ENCODE peak calls at places on chromosomes 12 and 14, in five cellular contexts. Y is left lung, U is MM.1S, E is K562, X is PC-9. N is an unnamed sample.

GRCh38 chr12:112973712-112974305 is 4.5 kb upstream of the OAS2 start:
- DNase-seq in Y (no peak), U (no peak), E (no peak), X (no peak), N (no peak)

GRCh38 chr14:101823081-101823480 is 61.6 kb downstream of the PPP2R5C start:
- DNase-seq in Y (no peak), U (no peak), E (no peak), X (no peak), N (no peak)

GRCh38 chr12:123140675-123141614 is 9.9 kb downstream of the PITPNM2 start:
- DNase-seq in Y (no peak), U (no peak), E (no peak), X (no peak), N (no peak)

GRCh38 chr12:85866929-85867776 is 6.9 kb upstream of the NTS start:
- DNase-seq in Y (no peak), U (peak), E (peak), X (peak), N (peak)

GRCh38 chr12:104219361-104219892 is 3.8 kb downstream of the TXNRD1 start:
- DNase-seq in Y (no peak), U (no peak), E (no peak), X (peak), N (no peak)

GRCh38 chr12:116689586-116689985 is 48.3 kb downstream of the SPRING1 start:
- DNase-seq in Y (no peak), U (no peak), E (no peak), X (no peak), N (no peak)

GRCh38 chr12:100827901-100828520 is 33.4 kb downstream of the ANO4 start:
- DNase-seq in Y (no peak), U (peak), E (peak), X (no peak), N (peak)

GRCh38 chr12:127455347-127456265 is 811.4 kb upstream of the TMEM132C start:
- DNase-seq in Y (no peak), U (no peak), E (no peak), X (no peak), N (no peak)

GRCh38 chr12:98578821-98579220 is 14.7 kb upstream of the SLC25A3 start:
- DNase-seq in Y (no peak), U (no peak), E (no peak), X (no peak), N (no peak)

GRCh38 chr12:23093488-23093887 is 468.5 kb downstream of the ETNK1 start:
- DNase-seq in Y (no peak), U (no peak), E (no peak), X (no peak), N (no peak)

GRCh38 chr14:103142031-103142430 is 18.8 kb downstream of the TNFAIP2 start:
- DNase-seq in Y (no peak), U (no peak), E (no peak), X (no peak), N (no peak)

GRCh38 chr12:117850048-117850447 is 118.7 kb downstream of the KSR2 start:
- DNase-seq in Y (no peak), U (peak), E (peak), X (peak), N (no peak)

GRCh38 chr12:128840862-128841468 is 12.3 kb upstream of the GLT1D1 start:
- DNase-seq in Y (no peak), U (no peak), E (no peak), X (no peak), N (peak)

GRCh38 chr12:39441963-39442894 is 691 bp downstream of the KIF21A start:
- DNase-seq in Y (no peak), U (peak), E (peak), X (peak), N (no peak)

GRCh38 chr12:16955083-16955657 is 349.2 kb upstream of the LMO3 start:
- DNase-seq in Y (no peak), U (no peak), E (no peak), X (no peak), N (no peak)

GRCh38 chr12:109716512-109717389 is 3.1 kb downstream of the FAM222A start:
- DNase-seq in Y (no peak), U (no peak), E (no peak), X (no peak), N (no peak)

GRCh38 chr14:92690171-92691011 is 58.0 kb downstream of the LGMN start:
- DNase-seq in Y (no peak), U (no peak), E (no peak), X (peak), N (no peak)

GRCh38 chr14:40630471-40630870 is 976.2 kb upstream of the LRFN5 start:
- DNase-seq in Y (no peak), U (no peak), E (no peak), X (no peak), N (no peak)
- H3K4me3 ChIP-seq in Y (no peak), U (no peak), E (peak), X (no peak), N (no peak)

DNA sequence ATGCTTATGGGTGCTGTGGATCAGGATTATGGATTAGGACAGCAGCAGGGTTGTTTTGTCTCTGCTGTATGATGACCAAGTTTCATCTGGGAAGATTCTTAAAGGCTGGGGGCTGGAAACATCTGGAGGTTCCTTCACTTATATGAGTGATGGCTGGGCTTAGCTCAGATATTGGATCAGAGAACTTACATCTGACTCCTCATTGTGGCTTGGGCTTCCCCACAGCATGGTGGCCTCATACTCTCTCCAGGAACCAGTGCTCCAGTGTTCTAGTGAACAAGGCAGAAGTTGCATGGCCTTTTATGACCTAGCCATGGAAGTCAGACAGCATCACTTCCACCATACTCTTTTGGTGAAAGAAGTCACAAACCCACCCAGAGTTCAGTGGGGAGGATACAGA is 336.1 kb upstream of the TBX3 start:
- DNase-seq in Y (no peak), U (no peak), E (no peak), X (no peak), N (no peak)
- H3K4me3 ChIP-seq in Y (no peak), U (no peak), E (no peak), X (no peak), N (no peak)

GRCh38 chr14:64541261-64541970 is 875 bp downstream of the HSPA2 start:
- DNase-seq in Y (peak), U (no peak), E (no peak), X (no peak), N (no peak)
- H3K4me3 ChIP-seq in Y (peak), U (no peak), E (no peak), X (no peak), N (no peak)

GRCh38 chr14:90281261-90281660 is 24.9 kb downstream of the PSMC1 start:
- DNase-seq in Y (no peak), U (no peak), E (no peak), X (peak), N (no peak)
- H3K4me3 ChIP-seq in Y (no peak), U (no peak), E (no peak), X (no peak), N (no peak)

GRCh38 chr12:57477710-57478681 is 1.7 kb downstream of the ARHGAP9 start:
- DNase-seq in Y (no peak), U (no peak), E (peak), X (no peak), N (peak)
- H3K4me3 ChIP-seq in Y (peak), U (no peak), E (no peak), X (no peak), N (peak)

DNA sequence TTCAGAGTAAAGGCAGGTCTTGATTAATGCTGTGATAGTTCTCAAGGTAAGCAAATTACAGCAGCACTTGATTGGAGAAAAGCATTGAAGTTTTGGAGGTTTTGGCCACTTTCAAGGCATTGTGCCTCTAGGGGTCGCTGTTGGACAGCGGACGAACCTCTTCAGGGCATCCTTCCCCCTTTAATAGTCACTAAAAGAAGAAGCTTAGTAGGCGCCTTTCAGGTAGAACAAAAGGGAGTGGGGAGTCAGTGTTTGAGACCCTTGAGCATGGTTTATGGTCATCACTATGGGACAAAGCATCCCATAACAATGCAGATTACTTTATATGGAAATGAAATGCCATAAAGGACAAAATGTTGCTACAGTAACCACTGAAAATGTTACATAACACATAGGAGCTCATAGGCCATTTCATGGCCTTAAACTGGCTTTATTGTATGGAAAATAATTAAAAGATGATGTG is 199.5 kb upstream of the DCN start:
- DNase-seq in Y (peak), U (peak), E (peak), X (peak), N (peak)
- H3K4me3 ChIP-seq in Y (peak), U (no peak), E (no peak), X (no peak), N (no peak)

DNA sequence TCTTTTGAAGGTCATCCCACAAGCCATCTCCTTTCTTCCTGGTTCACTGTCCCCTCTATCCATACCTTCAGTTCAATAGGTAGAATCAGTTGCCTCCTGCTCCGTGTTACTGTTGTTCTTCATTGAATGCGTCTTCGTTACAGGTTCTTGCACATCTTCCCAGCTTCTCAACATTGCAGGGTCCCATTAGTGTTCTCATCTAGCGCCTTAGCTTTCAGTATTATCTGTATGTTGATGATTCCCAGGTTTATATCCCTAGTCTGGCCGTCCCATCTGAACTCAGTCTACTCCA is 2.0 kb downstream of the SCFD1 start:
- DNase-seq in Y (no peak), U (no peak), E (no peak), X (no peak), N (no peak)
- H3K4me3 ChIP-seq in Y (no peak), U (no peak), E (peak), X (no peak), N (no peak)

GRCh38 chr14:74763803-74764531 is 851 bp downstream of the YLPM1 start:
- DNase-seq in Y (no peak), U (no peak), E (no peak), X (peak), N (no peak)
- H3K4me3 ChIP-seq in Y (peak), U (peak), E (peak), X (peak), N (peak)

N was measured in Jurkat, Clone E6-1.